ENCODE peak calls at places on chromosome X, in seven cellular contexts. M is mucosa of descending colon, B is AG04449, F is HFF-Myc, D is fibroblast of the aortic adventitia, X is astrocyte of the spinal cord, Z is choroid plexus epithelial cell. Q is an unnamed sample.

GRCh38 chrX:103519389-103519788 is at the start of gene RAB40A:
- DNase-seq in Z (no peak), B (no peak), M (no peak), X (no peak), D (no peak), F (no peak), Q (no peak)

GRCh38 chrX:24646745-24647182 is 383 bp downstream of the PCYT1B start:
- DNase-seq in B (no peak), F (no peak), X (no peak), Z (peak), D (peak), M (no peak), Q (no peak)

GRCh38 chrX:15653961-15654360 is 10.6 kb downstream of the CLTRN start:
- DNase-seq in Z (no peak), X (no peak), D (no peak), M (no peak), F (no peak), B (no peak), Q (no peak)

GRCh38 chrX:150329282-150329681 is 33.8 kb upstream of the MAMLD1 start:
- DNase-seq in F (no peak), D (no peak), X (no peak), B (no peak), M (no peak), Z (no peak), Q (no peak)

GRCh38 chrX:53481093-53481492 is 46.9 kb upstream of the HSD17B10 start:
- DNase-seq in Z (no peak), D (no peak), X (no peak), F (no peak), B (no peak), M (peak), Q (no peak)

GRCh38 chrX:39205467-39205866 is 404.2 kb downstream of the MID1IP1 start:
- DNase-seq in F (no peak), X (no peak), D (no peak), B (no peak), M (no peak), Z (no peak), Q (no peak)

GRCh38 chrX:29231800-29232199 is 644.6 kb downstream of the IL1RAPL1 start:
- DNase-seq in B (no peak), F (no peak), D (peak), M (no peak), Z (peak), X (peak), Q (no peak)

GRCh38 chrX:71586929-71587328 is 8.7 kb downstream of the GCNA start:
- DNase-seq in Z (no peak), X (no peak), B (no peak), D (no peak), F (no peak), M (peak), Q (no peak)

GRCh38 chrX:118536687-118537461 is 41.3 kb downstream of the DOCK11 start:
- DNase-seq in D (peak), Z (peak), F (no peak), M (no peak), B (no peak), X (peak), Q (peak)

GRCh38 chrX:19904778-19905367 is 17.5 kb upstream of the SH3KBP1 start:
- DNase-seq in M (peak), B (no peak), Z (peak), F (no peak), X (peak), D (peak), Q (no peak)

GRCh38 chrX:22373766-22374165 is 101.1 kb downstream of the CBLL2 start:
- DNase-seq in M (no peak), Z (no peak), F (no peak), X (no peak), B (no peak), D (no peak), Q (no peak)

GRCh38 chrX:9342581-9343051 is 122.2 kb upstream of the TBL1X start:
- DNase-seq in B (no peak), D (peak), X (peak), F (no peak), Z (peak), M (peak), Q (peak)

GRCh38 chrX:40058719-40059118 is 39.0 kb downstream of the BCOR start:
- DNase-seq in M (peak), F (no peak), Z (no peak), D (no peak), X (no peak), B (no peak), Q (peak)

GRCh38 chrX:38860106-38861013 is 59.1 kb downstream of the MID1IP1 start:
- DNase-seq in X (no peak), D (no peak), Z (no peak), F (no peak), B (no peak), M (no peak), Q (no peak)

GRCh38 chrX:109268340-109268739 is 213.5 kb downstream of the GUCY2F start:
- DNase-seq in Z (no peak), D (no peak), X (no peak), M (no peak), F (no peak), B (no peak), Q (no peak)

GRCh38 chrX:30735839-30736238 is 82.6 kb downstream of the GK start:
- DNase-seq in X (peak), M (peak), F (peak), Z (peak), D (peak), B (no peak), Q (peak)

GRCh38 chrX:54818221-54818620 is 10.7 kb downstream of the MAGED2 start:
- DNase-seq in D (no peak), M (no peak), X (no peak), B (no peak), Z (no peak), F (no peak), Q (no peak)

GRCh38 chrX:21400408-21401121 is 26.3 kb downstream of the CNKSR2 start:
- DNase-seq in M (no peak), X (no peak), D (no peak), Z (no peak), F (no peak), B (no peak), Q (no peak)

GRCh38 chrX:134570899-134571298 is 87.4 kb downstream of the PLAC1 start:
- DNase-seq in B (no peak), X (no peak), M (no peak), D (no peak), Z (no peak), F (no peak), Q (no peak)

GRCh38 chrX:21153503-21153902 is 220.7 kb upstream of the CNKSR2 start:
- DNase-seq in F (no peak), D (peak), X (no peak), M (no peak), Z (peak), B (no peak), Q (no peak)

GRCh38 chrX:29107231-29107630 is 520.0 kb downstream of the IL1RAPL1 start:
- DNase-seq in B (no peak), X (no peak), D (no peak), M (no peak), Z (no peak), F (no peak), Q (no peak)

DNA sequence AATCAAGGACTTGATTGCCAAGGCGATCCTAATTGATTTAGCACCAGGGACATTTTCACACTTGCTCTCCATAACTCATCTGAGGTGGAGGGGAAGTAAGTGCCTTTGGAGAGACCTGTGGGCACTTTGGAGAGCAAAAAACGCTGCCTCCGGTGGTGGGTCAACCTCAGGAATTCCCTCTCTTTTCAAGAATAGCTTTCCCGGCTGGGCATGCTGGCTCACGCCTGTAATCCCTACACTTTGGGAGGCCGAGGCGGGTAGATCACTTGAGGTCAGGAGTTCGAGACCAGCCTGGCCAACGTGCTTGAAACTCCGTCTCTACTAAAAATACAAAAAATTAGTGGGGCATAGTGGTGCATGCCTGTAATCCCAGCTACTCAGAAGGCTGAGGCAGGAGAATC is 49.2 kb downstream of the PRPS1 start:
- DNase-seq in M (no peak), Z (peak), B (no peak), X (peak), F (no peak), D (no peak), Q (no peak)
- H3K4me3 ChIP-seq in M (no peak), Z (no peak), B (no peak), X (no peak), F (peak), D (no peak), Q (peak)

GRCh38 chrX:78111140-78111931 is 7.3 kb downstream of the PGK1 start:
- DNase-seq in M (peak), D (no peak), F (no peak), Z (no peak), B (no peak), X (no peak), Q (no peak)
- H3K4me3 ChIP-seq in M (no peak), D (no peak), F (no peak), Z (no peak), B (no peak), X (no peak), Q (no peak)

GRCh38 chrX:148380107-148380506 is 120.3 kb upstream of the AFF2 start:
- DNase-seq in D (no peak), Z (no peak), M (no peak), B (no peak), X (no peak), F (no peak), Q (no peak)

GRCh38 chrX:148382983-148383382 is 117.4 kb upstream of the AFF2 start:
- DNase-seq in F (no peak), B (no peak), M (no peak), D (no peak), X (no peak), Z (no peak), Q (no peak)

GRCh38 chrX:148380614-148381561 is 119.5 kb upstream of the AFF2 start:
- DNase-seq in F (no peak), D (no peak), B (no peak), Z (no peak), X (no peak), M (peak), Q (no peak)

GRCh38 chrX:148385471-148385870 is 114.9 kb upstream of the AFF2 start:
- DNase-seq in F (no peak), D (no peak), Z (no peak), M (no peak), B (no peak), X (no peak), Q (no peak)

GRCh38 chrX:148381603-148382002 is 118.8 kb upstream of the AFF2 start:
- DNase-seq in B (no peak), Z (no peak), D (no peak), F (no peak), M (no peak), X (no peak), Q (no peak)
- H3K4me3 ChIP-seq in B (no peak), Z (no peak), D (no peak), F (no peak), M (no peak), X (no peak), Q (peak)

DNA sequence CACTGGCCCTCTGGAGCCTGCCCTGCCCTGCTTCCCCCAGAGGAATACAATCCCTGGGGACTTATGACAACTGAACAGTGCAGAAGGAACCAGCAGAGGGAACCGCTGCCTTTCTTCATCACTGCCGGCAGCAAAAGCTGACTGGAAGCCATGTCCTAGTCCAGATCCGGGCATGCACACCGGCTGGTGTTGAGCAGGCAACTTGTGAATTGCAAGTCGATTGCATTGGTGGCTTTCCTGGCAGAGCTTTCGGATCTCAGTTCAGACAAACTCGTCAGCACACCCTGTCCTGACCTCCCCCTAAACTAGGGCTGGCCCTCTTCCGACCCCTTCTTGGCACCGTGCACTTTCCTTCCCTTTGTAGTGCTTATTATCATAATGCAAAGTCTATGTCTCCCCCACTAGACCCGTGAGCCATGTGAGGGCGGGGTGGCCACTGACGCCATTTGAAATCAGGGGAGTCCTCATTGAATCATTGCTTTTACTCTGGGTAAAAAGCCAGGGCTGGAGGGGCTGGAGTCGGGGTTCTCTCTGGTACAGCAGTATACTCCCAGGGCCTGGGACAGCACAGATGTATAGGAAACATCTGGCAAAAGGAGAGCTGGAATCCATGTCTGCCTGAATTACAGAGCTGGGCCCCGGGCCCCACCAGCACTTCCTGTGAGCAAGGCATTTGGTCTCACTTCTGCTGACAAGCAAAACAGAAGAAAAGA is 1.8 kb downstream of the ARHGAP4 start:
- DNase-seq in D (peak), F (no peak), B (no peak), X (peak), M (peak), Z (peak), Q (peak)
- H3K4me3 ChIP-seq in D (no peak), F (no peak), B (no peak), X (no peak), M (no peak), Z (no peak), Q (peak)

GRCh38 chrX:17697191-17697590 is 40.1 kb upstream of the SCML1 start:
- DNase-seq in F (no peak), D (peak), X (no peak), Z (peak), M (no peak), B (no peak), Q (no peak)
- H3K4me3 ChIP-seq in F (no peak), D (no peak), X (no peak), Z (no peak), M (no peak), B (no peak), Q (no peak)

GRCh38 chrX:1537031-1537715 is at the start of gene P2RY8:
- DNase-seq in X (no peak), D (no peak), M (peak), Z (peak), B (no peak), F (peak), Q (peak)
- H3K4me3 ChIP-seq in X (no peak), D (no peak), M (peak), Z (no peak), B (no peak), F (no peak), Q (peak)

GRCh38 chrX:7147431-7147977 is at the start of gene STS:
- DNase-seq in M (peak), D (peak), B (no peak), Z (peak), F (no peak), X (peak), Q (peak)
- H3K4me3 ChIP-seq in M (peak), D (peak), B (peak), Z (peak), F (peak), X (peak), Q (peak)

GRCh38 chrX:49167740-49168108 is 4.0 kb upstream of the PLP2 start:
- DNase-seq in F (no peak), M (no peak), Z (no peak), D (no peak), B (no peak), X (no peak), Q (no peak)
- H3K4me3 ChIP-seq in F (peak), M (no peak), Z (peak), D (peak), B (no peak), X (peak), Q (peak)

GRCh38 chrX:12611471-12611870 is 179.7 kb upstream of the PRPS2 start:
- DNase-seq in X (no peak), B (no peak), Z (no peak), D (no peak), F (no peak), M (no peak), Q (no peak)
- H3K4me3 ChIP-seq in X (no peak), B (no peak), Z (no peak), D (no peak), F (no peak), M (no peak), Q (no peak)

Q was measured in Peyer's patch.